ENCODE peak calls at places on chromosome 3, in eight cellular contexts. R is mesendoderm, G is cardiac muscle cell, O is AG09319, H is iPS DF 6.9, C is AG10803, P is HuH-7.5, S is GM19239. J is an unnamed sample.

GRCh38 chr3:169367016-169367415 is 296.5 kb downstream of the MECOM start:
- DNase-seq in R (no peak), G (no peak), O (no peak), H (no peak), C (no peak), P (no peak), S (no peak), J (no peak)

GRCh38 chr3:174495928-174496327 is 363.2 kb upstream of the NAALADL2 start:
- DNase-seq in R (no peak), G (no peak), O (no peak), H (no peak), C (peak), P (no peak), S (no peak), J (no peak)

GRCh38 chr3:119099785-119100184 is 46.2 kb upstream of the TEX55 start:
- DNase-seq in R (no peak), G (no peak), O (no peak), H (no peak), C (peak), P (no peak), S (no peak), J (no peak)

GRCh38 chr3:52321481-52321880 is 5.4 kb downstream of the DNAH1 start:
- DNase-seq in R (no peak), G (no peak), O (no peak), H (no peak), C (no peak), P (no peak), S (no peak), J (no peak)

GRCh38 chr3:84978833-84979232 is 20.0 kb downstream of the CADM2 start:
- DNase-seq in R (no peak), G (no peak), O (no peak), H (no peak), C (no peak), P (no peak), S (no peak), J (no peak)

GRCh38 chr3:72814308-72814707 is 33.9 kb downstream of the SHQ1 start:
- DNase-seq in R (no peak), G (no peak), O (no peak), H (no peak), C (no peak), P (no peak), S (no peak), J (no peak)

GRCh38 chr3:8589880-8590556 is 54.6 kb downstream of the SSUH2 start:
- DNase-seq in R (no peak), G (no peak), O (no peak), H (no peak), C (peak), P (no peak), S (no peak), J (peak)

GRCh38 chr3:45677045-45677436 is 12.2 kb upstream of the SACM1L start:
- DNase-seq in R (peak), G (no peak), O (no peak), H (no peak), C (peak), P (peak), S (no peak), J (no peak)

GRCh38 chr3:121243208-121243607 is 302.6 kb downstream of the POLQ start:
- DNase-seq in R (no peak), G (no peak), O (no peak), H (no peak), C (no peak), P (no peak), S (no peak), J (no peak)

GRCh38 chr3:148992027-148992634 is 791 bp downstream of the GYG1 start:
- DNase-seq in R (peak), G (peak), O (no peak), H (no peak), C (peak), P (peak), S (no peak), J (no peak)

GRCh38 chr3:197527569-197527968 is 28.2 kb downstream of the BDH1 start:
- DNase-seq in R (no peak), G (no peak), O (no peak), H (no peak), C (no peak), P (no peak), S (no peak), J (no peak)

GRCh38 chr3:33054100-33055097 is 42.5 kb downstream of the GLB1 start:
- DNase-seq in R (peak), G (no peak), O (no peak), H (no peak), C (no peak), P (no peak), S (no peak), J (no peak)

GRCh38 chr3:193563429-193563828 is 8.7 kb upstream of the ATP13A4 start:
- DNase-seq in R (no peak), G (no peak), O (no peak), H (no peak), C (no peak), P (no peak), S (no peak), J (no peak)

GRCh38 chr3:53588122-53588521 is 93.7 kb downstream of the CACNA1D start:
- DNase-seq in R (no peak), G (no peak), O (no peak), H (no peak), C (no peak), P (no peak), S (no peak), J (no peak)

GRCh38 chr3:52218953-52219650 is 6.3 kb downstream of the TLR9 start:
- DNase-seq in R (peak), G (no peak), O (no peak), H (no peak), C (no peak), P (no peak), S (no peak), J (no peak)

GRCh38 chr3:105527949-105528348 is 161.2 kb downstream of the ALCAM start:
- DNase-seq in R (no peak), G (no peak), O (no peak), H (no peak), C (no peak), P (no peak), S (no peak), J (peak)

GRCh38 chr3:138625707-138626365 is 17.3 kb downstream of the FAIM start:
- DNase-seq in R (no peak), G (no peak), O (no peak), H (no peak), C (peak), P (no peak), S (no peak), J (peak)

GRCh38 chr3:129038121-129038855 is 22.3 kb upstream of the GP9 start:
- DNase-seq in R (no peak), G (no peak), O (no peak), H (no peak), C (no peak), P (no peak), S (no peak), J (no peak)

GRCh38 chr3:101725192-101725889 is 927 bp downstream of the CEP97 start:
- DNase-seq in R (peak), G (peak), O (no peak), H (no peak), C (peak), P (no peak), S (no peak), J (no peak)

GRCh38 chr3:192819001-192819569 is 91.7 kb upstream of the FGF12 start:
- DNase-seq in R (peak), G (peak), O (no peak), H (no peak), C (peak), P (no peak), S (no peak), J (peak)

GRCh38 chr3:79881431-79881830 is 113.6 kb upstream of the ROBO1 start:
- DNase-seq in R (no peak), G (no peak), O (no peak), H (no peak), C (no peak), P (no peak), S (no peak), J (peak)

GRCh38 chr3:193812791-193813505 is 219.9 kb downstream of the OPA1 start:
- DNase-seq in R (peak), G (no peak), O (no peak), H (peak), C (no peak), P (no peak), S (no peak), J (no peak)

GRCh38 chr3:36923523-36923943 is 21.3 kb downstream of the TRANK1 start:
- DNase-seq in R (peak), G (no peak), O (no peak), H (no peak), C (no peak), P (no peak), S (no peak), J (no peak)

GRCh38 chr3:104943931-104944330 is 422.8 kb upstream of the ALCAM start:
- DNase-seq in R (no peak), G (no peak), O (no peak), H (no peak), C (no peak), P (no peak), S (no peak), J (no peak)

GRCh38 chr3:149013726-149014125 is 22.4 kb downstream of the GYG1 start:
- DNase-seq in R (no peak), G (no peak), O (no peak), H (no peak), C (no peak), P (no peak), S (no peak), J (no peak)

GRCh38 chr3:182651461-182651860 is 141.8 kb upstream of the ATP11B start:
- DNase-seq in R (no peak), G (no peak), O (no peak), H (no peak), C (no peak), P (no peak), S (no peak), J (no peak)

GRCh38 chr3:123104550-123104949 is 37.7 kb downstream of the PDIA5 start:
- DNase-seq in R (peak), G (no peak), O (peak), H (no peak), C (peak), P (no peak), S (no peak), J (peak)

GRCh38 chr3:23676093-23676492 is 129.7 kb upstream of the UBE2E1 start:
- DNase-seq in R (no peak), G (no peak), O (no peak), H (no peak), C (peak), P (no peak), S (no peak), J (peak)

GRCh38 chr3:73716418-73716817 is 91.7 kb upstream of the PDZRN3 start:
- DNase-seq in R (no peak), G (no peak), O (no peak), H (no peak), C (peak), P (no peak), S (no peak), J (no peak)

GRCh38 chr3:110932515-110933095 is 139.0 kb upstream of the NECTIN3 start:
- DNase-seq in R (peak), G (no peak), O (peak), H (no peak), C (peak), P (no peak), S (no peak), J (no peak)

GRCh38 chr3:42140665-42141203 is 49.6 kb downstream of the TRAK1 start:
- DNase-seq in R (no peak), G (no peak), O (no peak), H (no peak), C (no peak), P (no peak), S (no peak), J (no peak)

GRCh38 chr3:22691407-22691806 is 511.7 kb upstream of the UBE2E2 start:
- DNase-seq in R (no peak), G (no peak), O (no peak), H (peak), C (no peak), P (no peak), S (no peak), J (no peak)

GRCh38 chr3:102299125-102299877 is 135.5 kb upstream of the ZPLD1 start:
- DNase-seq in R (no peak), G (no peak), O (no peak), H (no peak), C (no peak), P (no peak), S (no peak), J (no peak)

GRCh38 chr3:197353001-197353866 is 54.8 kb upstream of the DLG1 start:
- DNase-seq in R (no peak), G (no peak), O (no peak), H (no peak), C (no peak), P (no peak), S (no peak), J (no peak)